ENCODE peak calls at places on chromosomes 1 and 21, in ten cellular contexts. Y is non-pigmented ciliary epithelial cell; Q is BE2C; Z is adrenal gland; I is left ventricle myocardium superior; D is nephron progenitor cell; L is pancreas; U is HFFc6; O is SK-MEL-5; S is stimulated activated CD8-positive, alpha-beta memory T cell treated with anti-CD3 and anti-CD28 coated beads, Interleukin-15, amount 100 ng/mL, for 24 hours. P is an unnamed sample.

GRCh38 chr1:36322786-36323635 is 434 bp downstream of the EVA1B start:
- DNase-seq in S (peak; percentile 24), Y (no peak), Q (no peak), O (no peak), Z (peak; percentile 41), U (peak; percentile 56), D (peak; percentile 65), I (peak; percentile 70), L (peak; percentile 75), P (no peak)

GRCh38 chr1:41580520-41581172 is 96.2 kb upstream of the EDN2 start:
- DNase-seq in I (no peak), O (no peak), L (no peak), Q (no peak), S (no peak), U (no peak), D (no peak), Y (no peak), Z (no peak), P (no peak)

GRCh38 chr1:52233463-52233862 is 91.6 kb downstream of the ZFYVE9 start:
- DNase-seq in L (no peak), U (no peak), Z (no peak), D (no peak), S (no peak), O (no peak), I (no peak), Q (no peak), Y (no peak), P (no peak)

GRCh38 chr1:17998889-17999288 is 108.7 kb upstream of the IGSF21 start:
- DNase-seq in S (no peak), L (no peak), D (no peak), O (peak; percentile 60), Q (no peak), U (no peak), I (no peak), Z (no peak), Y (no peak), P (no peak)

GRCh38 chr1:206480211-206480610 is 9.9 kb downstream of the IKBKE start:
- DNase-seq in Q (no peak), Z (no peak), O (no peak), U (no peak), D (no peak), Y (no peak), S (no peak), L (no peak), I (no peak), P (no peak)

GRCh38 chr1:107669996-107670395 is 295.0 kb downstream of the VAV3 start:
- DNase-seq in Q (peak; percentile 44), Y (no peak), O (peak; percentile 56), U (no peak), D (no peak), L (no peak), S (no peak), I (no peak), Z (peak; percentile 28), P (peak; percentile 84)

GRCh38 chr1:217244946-217245345 is 385.9 kb downstream of the GPATCH2 start:
- DNase-seq in S (no peak), I (no peak), Y (no peak), Q (no peak), L (no peak), D (no peak), O (no peak), Z (no peak), U (no peak), P (no peak)

GRCh38 chr1:43975249-43975961 is 645 bp downstream of the ATP6V0B start:
- DNase-seq in Q (no peak), Z (peak; percentile 77), U (no peak), O (no peak), L (peak; percentile 77), I (peak; percentile 70), D (peak; percentile 49), Y (no peak), S (no peak), P (peak; percentile 80)

GRCh38 chr1:30479576-30479975 is 243.8 kb downstream of the MATN1 start:
- DNase-seq in L (no peak), D (no peak), Q (no peak), U (no peak), Z (no peak), O (no peak), I (no peak), S (no peak), Y (no peak), P (no peak)

GRCh38 chr21:41164981-41165650 is 2.8 kb upstream of the BACE2 start:
- DNase-seq in Z (peak; percentile 83), Y (no peak), U (no peak), D (no peak), O (no peak), I (no peak), L (peak; percentile 83), Q (no peak), S (no peak), P (peak; percentile 81)

GRCh38 chr1:67347688-67348472 is 40.2 kb downstream of the IL12RB2 start:
- DNase-seq in U (peak; percentile 36), O (peak; percentile 69), D (peak; percentile 34), S (no peak), Z (peak; percentile 36), I (peak; percentile 42), Q (peak; percentile 16), Y (no peak), L (no peak), P (peak; percentile 24)

GRCh38 chr1:162919043-162919442 is 58.1 kb upstream of the CCDC190 start:
- DNase-seq in Q (no peak), D (no peak), U (no peak), Z (no peak), I (no peak), S (no peak), L (no peak), Y (no peak), O (no peak), P (no peak)

GRCh38 chr21:39660191-39660590 is 47.5 kb downstream of the B3GALT5 start:
- DNase-seq in Q (peak; percentile 22), S (no peak), Z (no peak), L (no peak), U (peak; percentile 34), I (peak; percentile 50), O (no peak), D (no peak), Y (no peak), P (peak; percentile 67)

GRCh38 chr1:23590058-23590783 is 30.9 kb upstream of the ID3 start:
- DNase-seq in O (no peak), Z (no peak), Q (no peak), I (no peak), Y (no peak), D (no peak), U (no peak), S (no peak), L (no peak), P (no peak)

GRCh38 chr1:202618387-202619022 is 91.7 kb downstream of the SYT2 start:
- DNase-seq in I (no peak), Y (no peak), Z (no peak), U (peak; percentile 49), O (peak; percentile 88), D (no peak), Q (no peak), S (no peak), L (peak; percentile 13), P (no peak)

GRCh38 chr1:109299087-109299983 is 7.5 kb downstream of the MYBPHL start:
- DNase-seq in Z (peak; percentile 12), O (peak; percentile 90), L (no peak), U (peak; percentile 89), Y (peak; percentile 84), I (peak; percentile 76), Q (peak; percentile 36), S (no peak), D (no peak), P (no peak)

GRCh38 chr1:59428828-59429227 is 131.9 kb downstream of the FGGY start:
- DNase-seq in Y (no peak), U (no peak), D (no peak), L (no peak), S (no peak), O (no peak), I (no peak), Z (no peak), Q (no peak), P (peak; percentile 50)

P was measured in left colon.